ENCODE peak calls at places on chromosomes 4 and X, in ten cellular contexts. Z is foreskin keratinocyte, J is psoas muscle, E is H9, T is A549, R is breast epithelium, S is OCI-LY7, X is heart right ventricle, N is stomach, U is K562. M is an unnamed sample. For H3K4me1, the result is how much of the 10 kb centered on the place peaks cover.

GRCh38 chr4:19126903-19127302 is 1105.3 kb upstream of the LCORL start:
- DNase-seq in Z (no peak), J (no peak), E (no peak), T (no peak), R (no peak), S (no peak), X (no peak), N (no peak), U (no peak), M (no peak)

GRCh38 chr4:142687547-142688275 is 158.4 kb downstream of the INPP4B start:
- DNase-seq in Z (no peak), J (no peak), E (no peak), T (no peak), R (no peak), S (no peak), X (no peak), N (no peak), U (no peak), M (no peak)

GRCh38 chr4:33184684-33185083 is 2464.5 kb downstream of the PCDH7 start:
- DNase-seq in Z (no peak), J (no peak), E (no peak), T (no peak), R (no peak), S (no peak), X (no peak), N (no peak), U (no peak), M (no peak)

GRCh38 chr4:90093526-90093925 is 33.7 kb upstream of the CCSER1 start:
- DNase-seq in Z (no peak), J (no peak), E (no peak), T (no peak), R (no peak), S (no peak), X (no peak), N (no peak), U (no peak), M (no peak)

GRCh38 chr4:153083447-153083921 is 120.8 kb upstream of the TRIM2 start:
- DNase-seq in Z (peak), J (no peak), E (peak), T (peak), R (no peak), S (peak), X (peak), N (peak), U (peak), M (peak)

GRCh38 chrX:38376747-38377146 is 24.3 kb downstream of the OTC start:
- DNase-seq in Z (no peak), J (no peak), E (no peak), T (no peak), R (no peak), S (no peak), X (no peak), N (no peak), U (no peak), M (no peak)

GRCh38 chr4:55329012-55329411 is 17.0 kb upstream of the SRD5A3 start:
- DNase-seq in Z (no peak), J (no peak), E (no peak), T (no peak), R (no peak), S (no peak), X (no peak), N (no peak), U (no peak), M (no peak)

GRCh38 chr4:140151700-140152014 is 2.3 kb downstream of the MAML3 start:
- DNase-seq in Z (peak), J (peak), E (peak), T (peak), R (peak), S (peak), X (peak), N (peak), U (peak), M (peak)

GRCh38 chr4:186765138-186765537 is 41.5 kb upstream of the FAT1 start:
- DNase-seq in Z (no peak), J (no peak), E (peak), T (peak), R (no peak), S (no peak), X (no peak), N (no peak), U (peak), M (no peak)

GRCh38 chrX:71163010-71163409 is 18.4 kb downstream of the NLGN3 start:
- DNase-seq in Z (no peak), J (no peak), E (no peak), T (no peak), R (no peak), S (no peak), X (no peak), N (no peak), U (no peak), M (no peak)

DNA sequence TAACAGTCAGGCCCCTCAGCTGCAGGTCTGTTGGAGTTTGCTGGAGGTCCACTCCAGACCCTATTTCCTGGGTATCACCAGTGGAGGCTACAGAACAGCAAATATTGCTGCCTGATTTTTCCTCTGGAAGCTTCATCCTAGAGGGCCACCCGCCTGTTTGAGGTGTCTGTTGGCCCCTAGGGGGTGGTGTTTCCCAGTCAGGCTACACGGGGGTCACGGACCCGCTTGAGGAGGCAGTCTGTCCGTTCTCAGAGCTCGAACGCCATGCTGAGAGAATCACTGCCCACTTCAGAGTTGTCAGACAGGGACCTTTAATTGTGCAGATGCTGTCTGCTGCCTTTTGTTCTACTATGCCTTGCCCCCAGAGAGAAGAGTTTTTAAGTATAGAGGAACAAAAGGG is 160.8 kb downstream of the DKK2 start:
- DNase-seq in Z (no peak), J (no peak), E (peak), T (peak), R (no peak), S (no peak), X (no peak), N (no peak), U (no peak), M (no peak)
- TF ChIP-seq CTCF in Z (peak), J (no peak), E (peak), T (no peak), R (no peak), S (peak), X (no peak), N (no peak), U (no peak), M (no peak)

GRCh38 chrX:15751160-15751819 is 13.2 kb downstream of the CA5B start:
- DNase-seq in Z (no peak), J (no peak), E (no peak), T (peak), R (no peak), S (no peak), X (no peak), N (no peak), U (no peak), M (no peak)
- H3K4me1 ChIP-seq in Z (under half), J (under half), E (under half), T (under half), R (under half), S (under half), X (under half), N (under half), U (under half), M (under half)

DNA sequence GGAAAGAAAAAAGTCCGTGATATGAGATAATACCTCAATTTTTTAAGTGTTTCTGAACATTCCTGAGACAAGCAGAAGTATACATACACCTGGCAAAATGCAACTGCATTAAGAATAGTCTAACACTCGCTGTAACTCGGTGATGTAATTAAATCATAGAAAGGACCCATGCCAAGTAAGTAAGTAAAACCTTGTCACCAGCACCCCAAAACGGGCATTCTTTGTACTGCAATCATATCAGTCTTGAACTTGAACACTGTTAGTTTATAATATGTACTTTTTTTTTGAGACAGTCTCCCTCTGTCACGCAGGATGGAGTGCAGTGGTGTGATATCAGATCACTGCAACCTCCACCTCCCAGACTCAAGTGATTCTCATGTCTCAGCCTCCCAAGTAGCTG is 47.4 kb downstream of the SMIM14 start:
- DNase-seq in Z (no peak), J (no peak), E (no peak), T (peak), R (no peak), S (peak), X (no peak), N (peak), U (peak), M (no peak)
- TF ChIP-seq CTCF in Z (peak), J (no peak), E (no peak), T (peak), R (no peak), S (peak), X (no peak), N (peak), U (peak), M (no peak)

GRCh38 chrX:56764153-56764974 is 35.3 kb downstream of the NBDY start:
- DNase-seq in Z (no peak), J (peak), E (peak), T (peak), R (no peak), S (peak), X (peak), N (peak), U (peak), M (peak)

GRCh38 chrX:56761167-56761566 is 32.1 kb downstream of the NBDY start:
- DNase-seq in Z (no peak), J (peak), E (no peak), T (no peak), R (no peak), S (no peak), X (no peak), N (no peak), U (no peak), M (no peak)

GRCh38 chrX:56762220-56762619 is 33.2 kb downstream of the NBDY start:
- DNase-seq in Z (no peak), J (no peak), E (no peak), T (no peak), R (no peak), S (peak), X (no peak), N (no peak), U (no peak), M (no peak)

GRCh38 chrX:56763556-56764152 is 34.6 kb downstream of the NBDY start:
- DNase-seq in Z (no peak), J (peak), E (peak), T (no peak), R (no peak), S (no peak), X (no peak), N (peak), U (no peak), M (peak)

DNA sequence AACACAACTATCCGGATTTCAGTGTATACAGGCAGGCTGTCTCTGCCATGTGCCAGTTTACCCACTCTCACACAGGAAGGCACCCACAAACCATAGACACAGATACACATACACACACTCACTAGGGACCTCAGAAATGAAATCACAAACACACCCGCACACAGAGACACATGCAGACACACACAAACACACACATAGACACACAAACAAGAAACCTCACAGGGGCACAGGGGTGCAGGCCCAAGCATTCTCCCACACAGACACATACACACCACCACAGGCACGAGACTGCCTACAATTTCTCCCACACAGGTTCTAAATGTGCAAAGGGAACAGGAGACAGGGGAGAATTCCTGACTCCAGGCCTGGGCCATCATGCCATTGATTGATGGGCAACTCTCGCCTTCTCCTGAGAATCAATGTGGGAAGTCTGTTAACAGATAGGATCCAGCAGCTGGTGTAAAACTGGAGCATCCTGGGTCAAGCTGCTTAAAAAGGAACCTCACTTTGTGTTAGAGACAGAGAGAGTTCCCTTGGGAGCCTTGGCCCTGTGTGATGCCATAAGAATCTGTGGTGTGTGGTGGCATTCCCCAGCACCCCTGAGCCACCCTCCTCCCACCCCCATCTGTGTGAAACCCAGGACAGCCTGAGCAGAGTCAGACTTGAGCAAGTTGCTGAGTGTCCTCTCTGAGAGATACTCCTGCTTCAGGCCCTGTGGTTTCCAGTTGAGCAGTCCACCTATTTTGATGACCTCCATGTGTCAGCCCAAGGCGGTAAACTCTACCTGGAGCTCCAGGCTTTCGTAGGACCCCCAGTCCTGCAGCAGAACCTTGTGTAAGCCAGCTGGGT is 33.9 kb downstream of the NBDY start:
- DNase-seq in Z (no peak), J (peak), E (no peak), T (no peak), R (no peak), S (no peak), X (no peak), N (no peak), U (no peak), M (no peak)
- H3K4me1 ChIP-seq in Z (under half), J (under half), E (under half), T (under half), R (under half), S (under half), X (under half), N (under half), U (under half), M (under half)

GRCh38 chr4:82583897-82584604 is 22.3 kb upstream of the TMEM150C start:
- DNase-seq in Z (no peak), J (no peak), E (no peak), T (no peak), R (no peak), S (no peak), X (no peak), N (no peak), U (no peak), M (no peak)

GRCh38 chr4:82577451-82577850 is 15.7 kb upstream of the TMEM150C start:
- DNase-seq in Z (peak), J (no peak), E (no peak), T (no peak), R (no peak), S (no peak), X (no peak), N (no peak), U (no peak), M (no peak)

GRCh38 chr4:82584921-82585320 is 23.1 kb upstream of the TMEM150C start:
- DNase-seq in Z (no peak), J (no peak), E (no peak), T (no peak), R (no peak), S (no peak), X (no peak), N (no peak), U (no peak), M (no peak)

GRCh38 chr4:82579932-82580331 is 18.1 kb upstream of the TMEM150C start:
- DNase-seq in Z (no peak), J (no peak), E (no peak), T (no peak), R (no peak), S (no peak), X (no peak), N (no peak), U (no peak), M (no peak)

GRCh38 chr4:82578935-82579334 is 17.1 kb upstream of the TMEM150C start:
- DNase-seq in Z (no peak), J (no peak), E (no peak), T (peak), R (no peak), S (no peak), X (no peak), N (no peak), U (no peak), M (no peak)
- TF ChIP-seq CTCF in Z (peak), J (no peak), E (peak), T (no peak), R (no peak), S (no peak), X (no peak), N (no peak), U (peak), M (no peak)

DNA sequence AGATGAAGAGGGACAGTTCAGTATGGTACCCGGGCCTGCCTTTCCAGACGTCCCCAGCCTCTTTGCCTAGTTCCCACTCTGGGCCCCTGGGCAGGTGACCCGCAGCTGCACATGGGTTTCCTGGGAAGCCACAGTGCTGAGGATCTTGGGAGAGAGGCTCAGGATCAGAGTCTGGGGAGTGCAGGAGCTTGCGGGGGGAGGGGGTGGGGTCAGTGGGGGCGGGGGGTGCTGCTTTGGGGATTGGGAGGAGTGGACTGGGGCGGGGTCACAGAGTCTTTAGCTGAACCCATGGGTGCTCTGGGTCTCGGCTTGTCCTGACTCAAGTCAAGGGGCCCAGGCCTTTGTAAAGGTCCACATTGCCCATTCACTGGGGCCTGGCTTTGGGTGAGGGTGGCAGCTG is 63.6 kb downstream of the TBL1X start:
- DNase-seq in Z (no peak), J (no peak), E (peak), T (no peak), R (no peak), S (no peak), X (no peak), N (no peak), U (no peak), M (no peak)
- H3K4me1 ChIP-seq in Z (under half), J (under half), E (under half), T (under half), R (under half), S (under half), X (under half), N (under half), U (under half), M (under half)

GRCh38 chrX:125131146-125131545 is 188.5 kb upstream of the TEX13C start:
- DNase-seq in Z (no peak), J (no peak), E (no peak), T (peak), R (no peak), S (peak), X (no peak), N (no peak), U (no peak), M (no peak)
- TF ChIP-seq CTCF in Z (peak), J (no peak), E (peak), T (peak), R (no peak), S (peak), X (no peak), N (no peak), U (no peak), M (no peak)

GRCh38 chr4:163473130-163473529 is 424 bp downstream of the TKTL2 start:
- DNase-seq in Z (no peak), J (no peak), E (no peak), T (no peak), R (no peak), S (no peak), X (no peak), N (no peak), U (no peak), M (no peak)
- H3K4me1 ChIP-seq in Z (under half), J (under half), E (under half), T (under half), R (under half), S (under half), X (under half), N (under half), U (under half), M (under half)

GRCh38 chr4:164027805-164028204 is 533.3 kb downstream of the TMA16 start:
- DNase-seq in Z (no peak), J (no peak), E (no peak), T (no peak), R (no peak), S (no peak), X (no peak), N (no peak), U (no peak), M (no peak)

GRCh38 chr4:164021947-164022346 is 527.5 kb downstream of the TMA16 start:
- DNase-seq in Z (no peak), J (no peak), E (no peak), T (no peak), R (no peak), S (no peak), X (no peak), N (no peak), U (no peak), M (no peak)

GRCh38 chr4:164023214-164023613 is 528.7 kb downstream of the TMA16 start:
- DNase-seq in Z (no peak), J (no peak), E (no peak), T (no peak), R (no peak), S (peak), X (no peak), N (no peak), U (no peak), M (no peak)
- TF ChIP-seq CTCF in Z (peak), J (no peak), E (peak), T (no peak), R (no peak), S (peak), X (no peak), N (no peak), U (no peak), M (no peak)

GRCh38 chr4:6273661-6273990 is 4.0 kb downstream of the WFS1 start:
- DNase-seq in Z (no peak), J (no peak), E (no peak), T (no peak), R (no peak), S (no peak), X (no peak), N (no peak), U (no peak), M (no peak)
- H3K4me1 ChIP-seq in Z (under half), J (under half), E (under half), T (under half), R (under half), S (half or more), X (half or more), N (half or more), U (under half), M (under half)

M was measured in uterus.